ENCODE peak calls at places on chromosomes 11 and 22, in nine cellular contexts. J, D, Y, I, S, F, H, T and R are unnamed samples.

GRCh38 chr11:117143390-117143789 is 697 bp upstream of the PAFAH1B2 start:
- DNase-seq in Y (peak; percentile 72), D (no peak), J (no peak), S (peak; percentile 59), T (no peak), I (peak; percentile 27), F (peak; percentile 82), H (no peak), R (peak; percentile 64)

GRCh38 chr22:39130152-39130704 is 22.3 kb downstream of the CBX7 start:
- DNase-seq in D (no peak), H (no peak), T (no peak), I (no peak), Y (no peak), S (no peak), J (no peak), F (peak; percentile 45), R (no peak)

GRCh38 chr11:69658606-69659450 is 16.3 kb downstream of the LTO1 start:
- DNase-seq in J (peak; percentile 48), F (no peak), Y (no peak), S (peak; percentile 19), H (no peak), D (no peak), T (peak; percentile 57), I (no peak), R (no peak)

GRCh38 chr22:43110927-43111623 is 525 bp downstream of the BIK start:
- DNase-seq in D (no peak), J (no peak), H (no peak), T (peak; percentile 84), Y (peak; percentile 64), S (peak; percentile 46), I (peak; percentile 15), F (no peak), R (peak; percentile 76)

GRCh38 chr11:3058753-3059664 is 1.8 kb upstream of the CARS1 start:
- DNase-seq in Y (peak; percentile 85), T (no peak), I (peak; percentile 70), S (no peak), J (peak; percentile 40), F (no peak), H (no peak), D (peak; percentile 66), R (no peak)

GRCh38 chr11:2709429-2709828 is 9.6 kb upstream of the KCNQ1OT1 start:
- DNase-seq in F (peak; percentile 80), J (no peak), T (no peak), I (no peak), Y (no peak), H (no peak), S (no peak), D (no peak), R (no peak)

GRCh38 chr11:65112551-65113360 is 1.1 kb downstream of the TM7SF2 start:
- DNase-seq in T (peak; percentile 95), J (peak; percentile 41), S (peak; percentile 85), I (peak; percentile 68), Y (peak; percentile 78), F (peak; percentile 83), H (no peak), D (peak; percentile 60), R (peak; percentile 75)

GRCh38 chr22:32796865-32797573 is 4.5 kb upstream of the TIMP3 start:
- DNase-seq in T (peak; percentile 83), F (peak; percentile 88), S (peak; percentile 76), Y (peak; percentile 79), H (no peak), D (no peak), J (peak; percentile 44), I (peak; percentile 65), R (peak; percentile 72)

GRCh38 chr11:58968251-58968711 is 29.0 kb downstream of the GLYATL1 start:
- DNase-seq in I (no peak), Y (peak; percentile 66), D (no peak), T (no peak), S (no peak), H (no peak), F (no peak), J (no peak), R (peak; percentile 28)

DNA sequence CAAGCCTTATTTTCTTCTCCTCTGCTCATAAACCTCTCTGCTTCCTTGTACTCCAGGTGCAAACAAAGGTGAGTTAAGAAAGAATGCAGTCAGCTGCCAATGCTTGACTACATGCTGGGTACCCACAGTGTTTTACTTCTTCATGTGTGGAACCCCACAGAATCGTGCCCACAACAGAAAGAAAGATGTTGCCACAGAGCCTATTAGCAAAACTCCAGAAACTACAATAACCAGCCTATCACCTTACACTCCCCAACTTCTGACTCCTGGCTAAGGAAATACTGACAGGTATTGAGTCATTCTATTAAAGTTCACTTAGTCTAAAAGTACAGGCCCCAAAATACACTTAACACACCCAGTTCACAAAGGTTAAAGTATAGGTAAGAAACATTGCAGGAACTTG is 56.9 kb upstream of the CCDC89 start:
- DNase-seq in J (no peak), I (no peak), F (no peak), S (no peak), H (no peak), T (no peak), Y (no peak), D (no peak), R (no peak)
- TF ChIP-seq POLR2AphosphoS5 in J (no peak), I (no peak), F (no peak), S (no peak), H (no peak), T (no peak), Y (no peak), D (no peak), R (no peak)

DNA sequence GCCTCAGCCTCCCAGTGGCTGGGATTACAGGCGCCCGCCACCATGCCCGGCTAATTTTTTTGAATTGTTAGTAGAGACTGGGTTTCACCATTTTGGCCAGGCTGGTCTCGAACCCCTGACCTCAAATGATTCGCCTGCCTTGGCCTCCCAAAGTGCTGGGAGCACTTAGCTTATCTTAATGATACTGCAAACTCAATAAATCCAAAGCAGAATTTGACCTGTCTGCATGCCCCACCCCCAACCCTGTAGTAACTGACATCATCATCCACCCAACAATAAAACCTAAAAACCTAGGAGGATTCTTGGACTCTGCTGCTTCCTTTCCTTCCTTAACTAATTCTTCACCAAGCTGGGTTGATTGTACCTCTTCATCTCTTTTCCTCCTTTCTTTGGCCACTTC is 6.3 kb upstream of the ADSL start:
- DNase-seq in T (no peak), J (no peak), D (no peak), I (no peak), S (no peak), H (no peak), Y (no peak), F (no peak), R (no peak)
- TF ChIP-seq POLR2AphosphoS5 in T (no peak), J (no peak), D (no peak), I (no peak), S (no peak), H (no peak), Y (no peak), F (no peak), R (no peak)

GRCh38 chr11:109073032-109073822 is 348.8 kb upstream of the C11orf87 start:
- DNase-seq in H (no peak), I (no peak), Y (no peak), S (no peak), D (no peak), J (no peak), F (no peak), T (no peak), R (no peak)

GRCh38 chr11:109076870-109077269 is 345.1 kb upstream of the C11orf87 start:
- DNase-seq in D (no peak), F (no peak), T (no peak), Y (no peak), J (no peak), H (no peak), I (no peak), S (peak; percentile 32), R (no peak)

GRCh38 chr11:109077340-109077927 is 344.6 kb upstream of the C11orf87 start:
- DNase-seq in D (no peak), Y (peak; percentile 4), J (no peak), I (no peak), H (no peak), T (no peak), F (no peak), S (no peak), R (no peak)

GRCh38 chr11:109075976-109076375 is 346.0 kb upstream of the C11orf87 start:
- DNase-seq in J (no peak), H (no peak), S (no peak), I (no peak), D (no peak), Y (no peak), F (no peak), T (no peak), R (no peak)

DNA sequence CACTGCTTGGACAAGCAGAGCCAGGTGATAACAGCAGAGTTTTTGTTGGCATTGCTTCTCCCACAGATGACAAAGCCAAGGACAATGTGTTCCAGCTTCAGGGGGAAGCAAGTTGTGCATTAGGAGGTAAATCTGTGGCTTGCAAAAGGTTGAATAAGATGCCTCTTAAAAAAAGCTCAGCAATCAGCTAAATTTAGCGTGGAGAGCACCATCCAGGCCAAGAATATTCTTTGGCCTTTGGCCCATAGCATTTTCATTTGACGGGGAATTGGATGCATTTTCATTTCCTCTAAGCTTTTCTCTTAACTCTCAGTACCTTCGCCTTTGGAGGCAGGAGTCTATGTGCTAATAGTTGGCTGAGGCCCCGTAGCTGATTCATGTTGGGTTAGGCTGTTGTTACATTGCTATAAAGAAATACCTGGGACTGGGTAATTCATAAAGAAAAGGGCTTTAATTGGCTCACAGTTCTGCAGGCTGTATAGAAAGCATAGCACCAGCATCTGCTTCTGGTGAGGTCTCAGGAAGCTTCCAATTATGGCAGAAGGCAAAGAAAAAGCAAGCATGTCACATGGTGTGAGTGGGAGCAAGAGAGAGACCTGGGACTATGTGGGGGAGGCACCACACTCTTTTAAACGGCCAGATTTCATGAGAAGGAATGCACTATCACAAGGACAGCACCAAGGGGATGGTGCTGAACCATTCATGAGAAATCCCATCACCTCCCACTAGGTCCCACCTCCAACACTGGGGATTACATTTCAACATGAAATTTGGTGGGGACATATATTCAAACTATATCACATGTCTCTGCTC is 350.1 kb upstream of the C11orf87 start:
- DNase-seq in Y (no peak), D (no peak), J (no peak), I (no peak), F (no peak), T (no peak), H (no peak), S (no peak), R (no peak)
- TF ChIP-seq POLR2AphosphoS5 in Y (no peak), D (no peak), J (no peak), I (no peak), F (peak; percentile 50), T (no peak), H (no peak), S (no peak), R (peak; percentile 58)

GRCh38 chr11:119416606-119417580 is 6.1 kb downstream of the THY1 start:
- DNase-seq in J (no peak), F (peak; percentile 56), I (peak; percentile 4), Y (peak; percentile 68), D (no peak), S (no peak), H (no peak), T (no peak), R (no peak)
- TF ChIP-seq POLR2AphosphoS5 in J (no peak), F (no peak), I (no peak), Y (no peak), D (no peak), S (peak; percentile 48), H (no peak), T (no peak), R (no peak)

GRCh38 chr22:44884562-44884961 is 125.2 kb downstream of the PHF21B start:
- DNase-seq in F (no peak), Y (no peak), J (no peak), S (no peak), I (no peak), D (no peak), H (no peak), T (no peak), R (no peak)
- TF ChIP-seq POLR2AphosphoS5 in F (no peak), Y (no peak), J (no peak), S (no peak), I (no peak), D (no peak), H (no peak), T (no peak), R (no peak)